ENCODE peak calls at places on chromosomes 5 and 9, in four cellular contexts. One of them, this sample, is unnamed. For H3K4me1 and H3K9me3, the result is how much of the 10 kb centered on the place peaks cover.

GRCh38 chr5:28369418-28369817 is 1331.0 kb upstream of the CDH9 start:
- DNase-seq in HCT116: no peak
- DNase-seq in pancreas: no peak
- DNase-seq in mammary epithelial cell: peak
- DNase-seq in this sample: no peak

GRCh38 chr5:135232958-135233357 is 166.1 kb downstream of the MACROH2A1 start:
- DNase-seq in pancreas: no peak
- DNase-seq in mammary epithelial cell: no peak
- DNase-seq in HCT116: no peak
- DNase-seq in this sample: no peak

GRCh38 chr5:34658023-34658422 is 1.9 kb downstream of the RAI14 start:
- DNase-seq in HCT116: no peak
- DNase-seq in mammary epithelial cell: no peak
- DNase-seq in pancreas: no peak
- DNase-seq in this sample: no peak

GRCh38 chr5:136133416-136134383 is 1.1 kb downstream of the SMAD5 start:
- DNase-seq in pancreas: no peak
- DNase-seq in mammary epithelial cell: peak
- DNase-seq in HCT116: no peak
- DNase-seq in this sample: peak

GRCh38 chr9:76166436-76166959 is 227.7 kb downstream of the RFK start:
- DNase-seq in pancreas: no peak
- DNase-seq in HCT116: no peak
- DNase-seq in mammary epithelial cell: no peak
- DNase-seq in this sample: no peak

GRCh38 chr5:5881294-5881693 is 458.8 kb downstream of the ICE1 start:
- DNase-seq in mammary epithelial cell: no peak
- DNase-seq in pancreas: no peak
- DNase-seq in HCT116: no peak
- DNase-seq in this sample: no peak

GRCh38 chr9:127698985-127699670 is 7.7 kb upstream of the CFAP157 start:
- DNase-seq in mammary epithelial cell: peak
- DNase-seq in pancreas: peak
- DNase-seq in HCT116: peak
- DNase-seq in this sample: peak

GRCh38 chr5:119059740-119060255 is 11.1 kb upstream of the DMXL1 start:
- DNase-seq in pancreas: no peak
- DNase-seq in mammary epithelial cell: no peak
- DNase-seq in HCT116: no peak
- DNase-seq in this sample: no peak

GRCh38 chr9:122656378-122656777 is 1.0 kb downstream of the OR1B1 start:
- DNase-seq in mammary epithelial cell: no peak
- DNase-seq in pancreas: no peak
- DNase-seq in HCT116: no peak
- DNase-seq in this sample: no peak

GRCh38 chr5:17069995-17070405 is 133.9 kb upstream of the MYO10 start:
- DNase-seq in pancreas: no peak
- DNase-seq in HCT116: peak
- DNase-seq in mammary epithelial cell: peak
- DNase-seq in this sample: peak

GRCh38 chr5:135073771-135074345 is 39.8 kb upstream of the PITX1 start:
- DNase-seq in pancreas: no peak
- DNase-seq in HCT116: no peak
- DNase-seq in mammary epithelial cell: no peak
- DNase-seq in this sample: no peak

GRCh38 chr9:125966959-125967711 is 220.0 kb downstream of the PBX3 start:
- DNase-seq in mammary epithelial cell: no peak
- DNase-seq in pancreas: no peak
- DNase-seq in HCT116: no peak
- DNase-seq in this sample: no peak

GRCh38 chr5:93581738-93582414 is 857 bp upstream of the NR2F1-AS1 start:
- DNase-seq in pancreas: no peak
- DNase-seq in mammary epithelial cell: peak
- DNase-seq in HCT116: peak
- DNase-seq in this sample: no peak

GRCh38 chr9:90925581-90926257 is 124.1 kb downstream of the SYK start:
- DNase-seq in pancreas: no peak
- DNase-seq in mammary epithelial cell: peak
- DNase-seq in HCT116: no peak
- DNase-seq in this sample: no peak

GRCh38 chr5:138632900-138633489 is 57.8 kb upstream of the HSPA9 start:
- DNase-seq in HCT116: peak
- DNase-seq in pancreas: peak
- DNase-seq in mammary epithelial cell: peak
- DNase-seq in this sample: no peak

GRCh38 chr9:75979362-75979761 is 88.9 kb downstream of the PCSK5 start:
- DNase-seq in HCT116: no peak
- DNase-seq in pancreas: no peak
- DNase-seq in mammary epithelial cell: no peak
- DNase-seq in this sample: no peak

GRCh38 chr9:13002740-13003139 is 227.9 kb downstream of the LURAP1L start:
- DNase-seq in HCT116: no peak
- DNase-seq in mammary epithelial cell: no peak
- DNase-seq in pancreas: no peak
- DNase-seq in this sample: no peak

GRCh38 chr9:86795047-86795437 is 152.3 kb downstream of the GAS1 start:
- DNase-seq in pancreas: no peak
- DNase-seq in mammary epithelial cell: no peak
- DNase-seq in HCT116: no peak
- DNase-seq in this sample: no peak

GRCh38 chr9:134867917-134868750 is 12.5 kb upstream of the FCN2 start:
- DNase-seq in HCT116: no peak
- DNase-seq in mammary epithelial cell: no peak
- DNase-seq in pancreas: no peak
- DNase-seq in this sample: no peak

GRCh38 chr9:105233836-105234235 is 10.6 kb upstream of the SLC44A1 start:
- DNase-seq in mammary epithelial cell: no peak
- DNase-seq in HCT116: no peak
- DNase-seq in pancreas: no peak
- DNase-seq in this sample: no peak

GRCh38 chr9:80881350-80881749 is 808.0 kb downstream of the TLE1 start:
- DNase-seq in HCT116: no peak
- DNase-seq in pancreas: no peak
- DNase-seq in mammary epithelial cell: no peak
- DNase-seq in this sample: no peak

GRCh38 chr5:139382781-139383180 is 316 bp downstream of the SLC23A1 start:
- DNase-seq in pancreas: no peak
- DNase-seq in HCT116: no peak
- DNase-seq in mammary epithelial cell: no peak
- DNase-seq in this sample: no peak

GRCh38 chr5:111929892-111930291 is 172.9 kb upstream of the NREP start:
- DNase-seq in pancreas: no peak
- DNase-seq in HCT116: no peak
- DNase-seq in mammary epithelial cell: peak
- DNase-seq in this sample: no peak

GRCh38 chr9:81804306-81804705 is 115.0 kb upstream of the TLE1 start:
- DNase-seq in HCT116: no peak
- DNase-seq in mammary epithelial cell: no peak
- DNase-seq in pancreas: no peak
- DNase-seq in this sample: no peak

GRCh38 chr9:105554042-105554441 is 3.9 kb upstream of the FKTN start:
- DNase-seq in HCT116: no peak
- DNase-seq in mammary epithelial cell: no peak
- DNase-seq in pancreas: peak
- DNase-seq in this sample: no peak

GRCh38 chr5:80140496-80140895 is 105.3 kb downstream of the THBS4 start:
- DNase-seq in pancreas: no peak
- DNase-seq in HCT116: no peak
- DNase-seq in mammary epithelial cell: no peak
- DNase-seq in this sample: no peak

GRCh38 chr9:4837768-4838546 is 45.2 kb downstream of the RCL1 start:
- DNase-seq in mammary epithelial cell: no peak
- DNase-seq in HCT116: no peak
- DNase-seq in pancreas: no peak
- DNase-seq in this sample: no peak

GRCh38 chr9:136316896-136317676 is 10.3 kb upstream of the GPSM1 start:
- DNase-seq in pancreas: no peak
- DNase-seq in HCT116: no peak
- DNase-seq in mammary epithelial cell: peak
- DNase-seq in this sample: no peak

GRCh38 chr9:78074385-78075291 is 43.0 kb upstream of the GNAQ start:
- DNase-seq in pancreas: no peak
- DNase-seq in HCT116: no peak
- DNase-seq in mammary epithelial cell: no peak
- DNase-seq in this sample: no peak

GRCh38 chr5:173001229-173001841 is 17.8 kb downstream of the ATP6V0E1 start:
- DNase-seq in mammary epithelial cell: no peak
- DNase-seq in pancreas: no peak
- DNase-seq in HCT116: no peak
- DNase-seq in this sample: no peak

GRCh38 chr9:27726244-27727141 is 153.2 kb upstream of the C9orf72 start:
- DNase-seq in mammary epithelial cell: peak
- DNase-seq in pancreas: no peak
- DNase-seq in HCT116: peak
- DNase-seq in this sample: peak

GRCh38 chr5:152332696-152333095 is 72.4 kb downstream of the NMUR2 start:
- DNase-seq in HCT116: no peak
- DNase-seq in mammary epithelial cell: no peak
- DNase-seq in pancreas: no peak
- DNase-seq in this sample: no peak

GRCh38 chr5:132136906-132137305 is 63.3 kb downstream of the CSF2 start:
- DNase-seq in pancreas: no peak
- DNase-seq in HCT116: no peak
- DNase-seq in mammary epithelial cell: peak
- DNase-seq in this sample: no peak

GRCh38 chr5:177228751-177229150 is 74.8 kb downstream of the RAB24 start:
- DNase-seq in HCT116: no peak
- DNase-seq in mammary epithelial cell: no peak
- DNase-seq in pancreas: no peak
- DNase-seq in this sample: no peak

DNA sequence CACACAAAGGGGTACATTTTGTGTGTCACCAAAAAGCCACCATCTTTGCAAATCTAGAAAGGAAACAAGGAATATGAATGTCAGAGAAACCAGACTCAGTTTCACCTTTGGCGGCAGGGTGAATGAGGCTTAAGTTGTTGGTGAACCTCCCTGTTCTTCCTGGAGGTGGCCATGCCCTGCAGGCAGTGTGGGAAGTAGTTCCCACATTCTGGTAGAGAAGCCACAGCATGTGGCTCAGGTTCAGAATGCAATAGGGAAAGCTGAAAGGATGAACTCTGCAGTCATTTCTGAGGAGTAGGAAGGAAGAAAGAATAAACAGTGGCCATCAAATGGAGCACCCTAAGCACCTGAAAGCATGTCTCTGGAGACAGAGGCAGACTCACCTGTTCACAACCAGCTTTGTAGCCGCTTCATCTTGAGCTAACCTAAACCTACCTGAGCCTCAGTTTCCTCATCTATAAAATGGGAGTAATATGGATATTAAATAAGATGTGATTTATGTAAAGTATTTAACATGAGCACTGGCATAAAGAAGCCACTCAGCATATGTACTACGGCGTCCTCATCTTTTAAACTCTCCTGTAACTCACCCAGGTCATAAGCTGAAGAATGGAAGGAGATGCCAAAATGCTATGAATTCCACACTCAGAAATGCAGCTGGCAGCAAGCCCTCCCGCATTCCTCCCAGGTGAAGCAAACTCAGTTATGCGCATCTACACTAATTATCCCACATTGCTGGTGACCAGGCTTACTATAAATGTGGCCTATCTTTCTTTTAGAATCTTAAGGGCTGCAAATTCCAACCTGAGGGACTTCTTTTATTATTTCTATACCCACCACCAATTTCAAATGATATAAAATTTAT is 86.0 kb downstream of the ZNF608 start:
- DNase-seq in HCT116: no peak
- DNase-seq in pancreas: no peak
- DNase-seq in mammary epithelial cell: peak
- DNase-seq in this sample: no peak
- H3K4me1 ChIP-seq in HCT116: half or more
- H3K4me1 ChIP-seq in pancreas: half or more
- H3K4me1 ChIP-seq in mammary epithelial cell: half or more
- H3K4me1 ChIP-seq in this sample: half or more

GRCh38 chr5:124868661-124869060 is 122.2 kb upstream of the ZNF608 start:
- DNase-seq in mammary epithelial cell: no peak
- DNase-seq in pancreas: no peak
- DNase-seq in HCT116: no peak
- DNase-seq in this sample: no peak
- TF ChIP-seq CTCF in mammary epithelial cell: no peak
- TF ChIP-seq CTCF in pancreas: no peak
- TF ChIP-seq CTCF in HCT116: no peak
- TF ChIP-seq CTCF in this sample: no peak

GRCh38 chr5:26563979-26564378 is 474.4 kb downstream of the CDH9 start:
- DNase-seq in mammary epithelial cell: no peak
- DNase-seq in pancreas: no peak
- DNase-seq in HCT116: no peak
- DNase-seq in this sample: no peak
- H3K9me3 ChIP-seq in mammary epithelial cell: under half
- H3K9me3 ChIP-seq in pancreas: under half
- H3K9me3 ChIP-seq in HCT116: under half
- H3K9me3 ChIP-seq in this sample: half or more

GRCh38 chr9:38024036-38024681 is 44.9 kb downstream of the SHB start:
- DNase-seq in mammary epithelial cell: peak
- DNase-seq in HCT116: no peak
- DNase-seq in pancreas: no peak
- DNase-seq in this sample: no peak
- H3K4me1 ChIP-seq in mammary epithelial cell: half or more
- H3K4me1 ChIP-seq in HCT116: half or more
- H3K4me1 ChIP-seq in pancreas: under half
- H3K4me1 ChIP-seq in this sample: under half

GRCh38 chr5:160083012-160083436 is 36.2 kb downstream of the PWWP2A start:
- DNase-seq in mammary epithelial cell: peak
- DNase-seq in HCT116: no peak
- DNase-seq in pancreas: no peak
- DNase-seq in this sample: no peak
- TF ChIP-seq CTCF in mammary epithelial cell: no peak
- TF ChIP-seq CTCF in HCT116: no peak
- TF ChIP-seq CTCF in pancreas: no peak
- TF ChIP-seq CTCF in this sample: no peak

GRCh38 chr5:178766936-178767912 is 36.8 kb upstream of the ZNF354A start:
- DNase-seq in pancreas: no peak
- DNase-seq in mammary epithelial cell: no peak
- DNase-seq in HCT116: no peak
- DNase-seq in this sample: no peak
- H3K9me3 ChIP-seq in pancreas: under half
- H3K9me3 ChIP-seq in mammary epithelial cell: under half
- H3K9me3 ChIP-seq in HCT116: under half
- H3K9me3 ChIP-seq in this sample: under half

DNA sequence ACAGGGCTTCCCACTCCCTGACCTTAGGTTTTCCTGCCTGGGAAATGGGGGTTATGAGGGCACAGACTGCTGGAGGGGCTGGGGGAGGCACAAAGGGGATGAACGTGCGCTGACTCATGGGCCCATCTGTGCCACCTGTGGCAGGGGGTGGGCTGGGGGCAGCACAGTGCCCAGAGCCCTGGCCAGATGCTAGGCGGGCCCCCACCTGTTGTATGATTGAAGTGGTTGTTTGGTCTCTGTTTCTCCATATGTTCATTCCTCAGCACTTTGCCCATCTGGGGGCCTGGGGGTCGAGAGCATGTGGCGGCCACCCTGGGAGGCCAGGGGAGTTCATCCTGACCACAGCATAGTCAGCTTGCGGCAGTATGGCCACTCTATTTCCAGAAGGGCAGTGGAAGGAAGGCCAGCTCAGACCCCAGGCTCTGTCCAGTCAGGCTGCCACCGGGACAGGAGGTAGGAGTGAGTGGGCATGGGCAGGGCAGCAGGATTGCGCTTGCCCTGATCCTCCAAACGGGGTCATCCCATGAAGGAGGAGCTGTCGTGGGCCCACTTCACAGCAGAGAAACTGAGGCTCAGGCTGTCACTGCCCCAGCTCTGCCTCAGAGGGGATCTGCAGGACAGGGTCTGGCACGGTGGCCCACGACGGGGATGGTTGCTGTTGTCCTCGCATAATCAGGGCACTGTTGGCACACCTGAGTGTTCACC is 841 bp upstream of the NINJ1 start:
- DNase-seq in HCT116: no peak
- DNase-seq in mammary epithelial cell: no peak
- DNase-seq in pancreas: peak
- DNase-seq in this sample: peak
- H3K4me1 ChIP-seq in HCT116: under half
- H3K4me1 ChIP-seq in mammary epithelial cell: under half
- H3K4me1 ChIP-seq in pancreas: under half
- H3K4me1 ChIP-seq in this sample: under half

This sample was measured in mucosa of descending colon.